ENCODE peak calls at places on chromosomes 12 and 14, in five cellular contexts. W, M, F, C and B are unnamed samples.
A peak's percentile ranks its signal among the peaks of the same experiment; 100 is the strongest.

GRCh38 chr14:39398382-39398781 is 33.9 kb downstream of the FBXO33 start:
- DNase-seq in W (no peak), M (no peak), F (no peak), C (no peak), B (no peak)

GRCh38 chr12:15602051-15602672 is 187.0 kb downstream of the EPS8 start:
- DNase-seq in C (no peak), M (no peak), F (peak; percentile 31), W (peak; percentile 81), B (no peak)

GRCh38 chr14:94665121-94665520 is 52.9 kb downstream of the SERPINA3 start:
- DNase-seq in W (peak; percentile 94), C (no peak), M (no peak), F (peak; percentile 80), B (no peak)

GRCh38 chr14:68939893-68940613 is 39.0 kb downstream of the ACTN1 start:
- DNase-seq in W (peak; percentile 95), F (peak; percentile 97), C (no peak), M (no peak), B (peak; percentile 98)

GRCh38 chr12:108793756-108794441 is 62.6 kb upstream of the CORO1C start:
- DNase-seq in C (no peak), M (peak; percentile 61), F (no peak), W (no peak), B (peak; percentile 85)

GRCh38 chr14:38150075-38150474 is 57.6 kb upstream of the SSTR1 start:
- DNase-seq in C (no peak), F (peak; percentile 2), W (no peak), M (no peak), B (no peak)

GRCh38 chr12:51887476-51888315 is at the start of gene ANKRD33:
- DNase-seq in C (no peak), W (peak; percentile 40), F (no peak), M (peak; percentile 79), B (no peak)

GRCh38 chr12:16844875-16845274 is 238.9 kb upstream of the LMO3 start:
- DNase-seq in C (no peak), M (no peak), W (no peak), F (no peak), B (no peak)

GRCh38 chr14:96584199-96584906 is 82.2 kb downstream of the PAPOLA start:
- DNase-seq in F (no peak), W (peak; percentile 15), C (peak; percentile 43), M (peak; percentile 64), B (no peak)

GRCh38 chr12:58965568-58965967 is 45.3 kb upstream of the LRIG3 start:
- DNase-seq in M (no peak), C (no peak), F (no peak), W (no peak), B (no peak)

GRCh38 chr14:75223664-75224154 is 47.3 kb upstream of the TMED10 start:
- DNase-seq in F (peak; percentile 58), W (no peak), M (no peak), C (peak; percentile 38), B (peak; percentile 59)

GRCh38 chr14:42277840-42278239 is 671.2 kb downstream of the LRFN5 start:
- DNase-seq in F (no peak), C (no peak), M (no peak), W (no peak), B (no peak)

GRCh38 chr12:69389836-69390235 is 30.3 kb downstream of the YEATS4 start:
- DNase-seq in C (no peak), W (peak; percentile 26), M (no peak), F (peak; percentile 79), B (no peak)

GRCh38 chr12:122166422-122167327 is 7.3 kb downstream of the IL31 start:
- DNase-seq in F (no peak), W (no peak), M (no peak), C (no peak), B (no peak)

DNA sequence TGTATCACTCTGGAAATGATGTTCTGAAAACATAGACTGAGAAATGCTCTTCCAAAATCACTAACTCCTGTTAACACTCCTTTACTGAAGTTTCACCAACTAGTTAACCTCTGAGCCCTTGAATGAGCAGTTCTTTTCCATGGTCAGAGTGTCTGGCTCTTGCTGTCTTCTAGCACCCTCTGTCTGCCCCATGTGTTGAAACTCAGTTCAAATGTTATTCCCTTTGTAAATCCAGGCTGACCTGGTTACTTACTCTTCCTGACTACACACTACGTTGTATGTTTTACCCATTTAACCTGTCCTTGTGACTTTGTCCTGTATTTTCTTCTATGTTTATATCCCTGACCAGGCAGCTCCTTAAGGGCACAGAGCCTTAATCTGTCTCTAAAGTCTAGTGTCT is 388.9 kb upstream of the RPL10L start:
- DNase-seq in W (peak; percentile 0), M (no peak), F (no peak), C (no peak), B (no peak)
- TF ChIP-seq CTCF in W (no peak), M (peak; percentile 24), F (no peak), C (no peak), B (no peak)

GRCh38 chr12:132131229-132131628 is 12.9 kb downstream of the DDX51 start:
- DNase-seq in F (no peak), W (no peak), C (no peak), M (peak; percentile 23), B (peak; percentile 21)
- H3K4me3 ChIP-seq in F (no peak overlapping the region), W (no peak overlapping the region), C (no peak overlapping the region), M (no peak overlapping the region), B (no peak overlapping the region)

GRCh38 chr14:55427439-55427838 is 13.0 kb downstream of the TBPL2 start:
- DNase-seq in C (no peak), W (no peak), M (no peak), F (no peak), B (no peak)

GRCh38 chr14:55433880-55434804 is 6.3 kb downstream of the TBPL2 start:
- DNase-seq in M (no peak), W (no peak), C (no peak), F (no peak), B (no peak)

GRCh38 chr14:55426881-55427280 is 13.5 kb downstream of the TBPL2 start:
- DNase-seq in M (no peak), W (no peak), F (no peak), C (no peak), B (no peak)

GRCh38 chr14:55432628-55433027 is 7.8 kb downstream of the TBPL2 start:
- DNase-seq in F (no peak), W (no peak), C (no peak), M (no peak), B (no peak)

DNA sequence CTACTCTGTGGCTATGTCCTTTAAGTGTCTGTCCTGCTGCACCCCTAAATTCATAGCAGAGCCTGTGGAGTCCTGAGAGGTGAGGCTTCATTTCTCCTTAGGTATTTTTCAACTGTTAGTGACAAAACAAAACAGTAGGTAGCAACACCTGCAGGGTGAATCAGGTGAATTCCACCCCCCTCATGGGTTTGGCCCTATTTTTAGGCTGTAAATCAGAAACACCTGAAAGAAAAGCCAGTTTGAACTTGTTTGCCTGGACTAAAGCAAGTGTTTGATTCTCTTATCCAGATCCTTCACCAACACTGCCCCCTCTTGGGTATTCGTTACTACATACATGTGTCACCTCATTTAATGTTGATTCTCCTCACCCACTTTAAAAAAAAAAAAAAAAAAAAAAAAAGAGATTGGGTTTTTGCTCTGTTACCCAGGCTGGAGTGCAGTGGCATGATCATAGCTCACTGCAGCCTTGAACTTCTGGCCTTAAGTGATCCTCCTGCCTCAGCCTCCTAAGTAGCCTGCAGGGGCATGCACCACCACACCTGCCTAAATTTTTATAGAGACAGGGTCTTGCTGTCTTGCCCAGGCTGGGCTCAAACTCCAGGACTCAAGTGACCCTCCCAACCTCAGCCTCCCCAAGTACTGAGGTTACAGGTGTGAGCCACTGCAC is 10.3 kb downstream of the TBPL2 start:
- DNase-seq in F (peak; percentile 86), C (peak; percentile 43), M (no peak), W (peak; percentile 87), B (no peak)
- TF ChIP-seq CTCF in F (peak; percentile 72), C (peak; percentile 7), M (peak; percentile 37), W (peak; percentile 50), B (peak; percentile 57)

GRCh38 chr12:99093166-99093565 is 448.1 kb downstream of the APAF1 start:
- DNase-seq in W (no peak), F (no peak), M (no peak), C (no peak), B (no peak)

GRCh38 chr12:99097170-99097569 is 452.1 kb downstream of the APAF1 start:
- DNase-seq in W (no peak), F (no peak), M (no peak), C (no peak), B (no peak)

GRCh38 chr12:99087278-99087677 is 442.2 kb downstream of the APAF1 start:
- DNase-seq in W (no peak), C (no peak), F (no peak), M (no peak), B (no peak)

DNA sequence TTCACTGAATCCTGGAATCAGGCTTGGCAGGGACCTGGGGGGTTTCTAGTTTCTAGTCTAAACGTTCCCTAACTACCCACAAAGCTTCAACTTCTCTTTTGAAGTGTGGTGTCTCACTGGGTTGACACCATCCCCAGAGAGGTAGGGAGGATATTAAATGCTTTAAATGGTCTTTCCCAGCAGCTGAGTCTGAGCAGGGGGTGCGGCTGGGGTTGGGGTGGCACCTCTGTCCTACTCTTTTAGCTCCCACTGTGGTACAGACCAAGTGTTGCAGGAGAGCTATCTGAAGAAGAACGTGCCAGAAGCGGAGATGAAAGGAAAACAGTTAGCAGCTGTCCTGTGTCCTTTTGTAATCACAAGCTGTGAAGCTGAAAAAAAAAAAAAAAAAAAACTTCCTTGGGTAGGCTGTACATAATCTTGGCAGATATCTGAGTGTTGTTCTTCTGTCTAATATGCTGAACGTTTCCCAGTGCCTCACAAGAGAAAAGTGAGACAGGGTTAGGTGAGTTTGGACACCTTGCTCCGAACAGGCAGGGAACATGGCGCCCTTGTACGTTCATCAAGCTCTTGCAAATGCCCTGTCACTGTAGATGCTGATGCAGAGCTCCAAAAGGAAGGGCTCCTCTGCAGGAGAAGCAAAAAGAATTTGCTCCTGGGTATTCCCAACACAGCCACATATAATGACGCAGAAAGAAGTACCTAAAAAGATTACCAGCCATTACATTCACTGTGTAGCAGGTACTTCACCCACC is 447.2 kb downstream of the APAF1 start:
- DNase-seq in C (no peak), M (no peak), W (no peak), F (no peak), B (no peak)
- H3K4me3 ChIP-seq in C (no peak overlapping the region), M (no peak overlapping the region), W (no peak overlapping the region), F (no peak overlapping the region), B (no peak overlapping the region)

DNA sequence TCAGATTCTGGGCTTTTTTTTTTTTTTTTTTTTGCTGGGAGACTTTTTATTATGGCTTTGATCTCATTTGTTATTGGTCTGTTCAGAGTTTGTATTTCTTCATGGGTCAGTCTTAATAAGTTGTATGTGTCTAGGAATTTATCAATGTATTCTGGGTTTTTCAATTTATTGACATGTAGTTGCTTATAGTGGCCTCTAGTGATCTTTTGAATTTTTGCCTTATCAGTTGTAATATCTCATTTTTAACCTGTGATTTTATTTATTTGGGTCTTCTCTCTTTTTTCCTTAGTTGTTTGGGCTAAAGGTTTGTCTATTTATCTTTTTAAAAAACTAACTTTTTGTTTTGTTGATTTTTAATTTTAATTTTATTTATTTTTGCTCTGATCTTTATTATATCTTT is 45.5 kb downstream of the NAA30 start:
- DNase-seq in C (no peak), W (no peak), M (no peak), F (no peak), B (no peak)
- TF ChIP-seq CTCF in C (no peak), W (peak; percentile 12), M (no peak), F (no peak), B (no peak)

DNA sequence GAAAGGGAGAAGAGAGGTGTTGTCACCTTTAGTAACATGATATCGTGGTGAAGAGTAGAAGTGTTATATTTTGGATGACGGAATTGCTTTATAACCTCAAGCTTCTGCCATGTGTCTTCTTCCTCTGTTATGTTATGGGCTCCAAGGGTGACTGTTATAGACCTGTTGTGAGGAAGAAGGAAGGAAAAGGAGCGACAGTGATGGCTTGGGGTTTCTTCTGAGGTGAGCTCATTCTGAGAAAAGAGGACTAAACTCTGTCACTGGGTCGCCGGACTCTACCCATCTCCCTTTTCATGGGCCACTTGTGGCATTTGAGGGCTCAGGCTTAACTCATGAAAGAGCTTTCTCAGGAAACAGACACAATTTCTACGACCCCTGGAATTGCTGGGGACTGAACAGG is 1.6 kb downstream of the CMA1 start:
- DNase-seq in W (no peak), F (no peak), C (no peak), M (no peak), B (no peak)
- H3K4me3 ChIP-seq in W (no peak overlapping the region), F (no peak overlapping the region), C (no peak overlapping the region), M (no peak overlapping the region), B (no peak overlapping the region)